ENCODE peak calls at places on chromosomes 16 and 17, in five cellular contexts. Z is stimulated activated naive CD4-positive, alpha-beta T cell; L is endothelial cell; P is lower leg skin; R is HEK293T. B is an unnamed sample.
A peak's percentile ranks its signal among the peaks of the same experiment; 100 is the strongest.

GRCh38 chr17:1541367-1541904 is 21.2 kb downstream of the PITPNA start:
- DNase-seq in P (no peak), L (no peak), R (no peak), Z (no peak), B (no peak)

GRCh38 chr17:75665981-75666380 is 973 bp downstream of the RECQL5 start:
- DNase-seq in P (no peak), R (no peak), L (no peak), Z (no peak), B (no peak)

GRCh38 chr16:22787456-22788189 is 26.3 kb upstream of the HS3ST2 start:
- DNase-seq in L (no peak), R (no peak), P (peak; percentile 22), Z (no peak), B (peak; percentile 15)

GRCh38 chr16:57723170-57723569 is 12.4 kb upstream of the KATNB1 start:
- DNase-seq in R (peak; percentile 42), Z (no peak), P (no peak), L (peak; percentile 56), B (no peak)

GRCh38 chr17:73729101-73729500 is 84.9 kb upstream of the SDK2 start:
- DNase-seq in P (no peak), Z (no peak), L (no peak), R (no peak), B (no peak)

GRCh38 chr17:60577147-60577925 is 22.7 kb upstream of the PPM1D start:
- DNase-seq in L (no peak), Z (peak; percentile 7), R (no peak), P (no peak), B (peak; percentile 76)

GRCh38 chr16:813204-813915 is 12.8 kb upstream of the GNG13 start:
- DNase-seq in L (peak; percentile 81), Z (peak; percentile 46), R (peak; percentile 81), P (no peak), B (peak; percentile 71)

GRCh38 chr17:77212081-77212832 is 71.5 kb downstream of the SEC14L1 start:
- DNase-seq in P (no peak), Z (no peak), L (no peak), R (no peak), B (no peak)

GRCh38 chr16:53068423-53068833 is 13.6 kb downstream of the CHD9 start:
- DNase-seq in R (no peak), Z (no peak), P (no peak), L (no peak), B (no peak)

GRCh38 chr16:12089492-12090161 is 113.1 kb downstream of the SNX29 start:
- DNase-seq in R (no peak), P (no peak), L (peak; percentile 27), Z (peak; percentile 56), B (no peak)

GRCh38 chr17:16975266-16975651 is 3.3 kb upstream of the TNFRSF13B start:
- DNase-seq in R (no peak), Z (no peak), P (no peak), L (no peak), B (no peak)

GRCh38 chr17:57092171-57092570 is 7.1 kb downstream of the AKAP1 start:
- DNase-seq in L (no peak), P (no peak), Z (no peak), R (no peak), B (peak; percentile 79)

GRCh38 chr17:39597372-39598046 is 10.2 kb downstream of the NEUROD2 start:
- DNase-seq in L (no peak), Z (no peak), P (no peak), R (no peak), B (no peak)

GRCh38 chr17:76611747-76612143 is 26.1 kb upstream of the ST6GALNAC2 start:
- DNase-seq in R (no peak), P (no peak), L (no peak), Z (no peak), B (no peak)

GRCh38 chr16:81077077-81077940 is at the start of gene C16orf46:
- DNase-seq in L (peak; percentile 98), Z (peak; percentile 100), R (peak; percentile 96), P (peak; percentile 97), B (peak; percentile 98)

GRCh38 chr17:80559688-80560290 is 15.2 kb downstream of the RPTOR start:
- DNase-seq in L (no peak), P (no peak), Z (no peak), R (no peak), B (peak; percentile 56)

GRCh38 chr17:34177642-34178041 is 77.4 kb upstream of the CCL2 start:
- DNase-seq in P (no peak), Z (no peak), L (no peak), R (no peak), B (peak; percentile 8)

GRCh38 chr17:40089085-40089895 is 11.1 kb downstream of the NR1D1 start:
- DNase-seq in R (no peak), L (no peak), Z (no peak), P (peak; percentile 20), B (no peak)

GRCh38 chr17:50146230-50146926 is 4.1 kb downstream of the PPP1R9B start:
- DNase-seq in P (no peak), Z (no peak), L (no peak), R (no peak), B (no peak)

GRCh38 chr17:14553847-14554246 is 253.0 kb downstream of the HS3ST3B1 start:
- DNase-seq in L (no peak), Z (no peak), P (no peak), R (no peak), B (no peak)

GRCh38 chr17:38329808-38330730 is 13.7 kb downstream of the GPR179 start:
- DNase-seq in Z (no peak), P (no peak), L (no peak), R (no peak), B (no peak)

GRCh38 chr16:87416826-87417471 is 24.8 kb downstream of the MAP1LC3B start:
- DNase-seq in L (no peak), R (no peak), Z (peak; percentile 30), P (no peak), B (peak; percentile 81)

GRCh38 chr16:48912360-48912759 is 302.4 kb upstream of the N4BP1 start:
- DNase-seq in Z (no peak), L (peak; percentile 10), P (no peak), R (no peak), B (no peak)

GRCh38 chr16:27969574-27969973 is 93.9 kb downstream of the GSG1L start:
- DNase-seq in R (no peak), P (no peak), L (no peak), Z (no peak), B (peak; percentile 19)

GRCh38 chr17:6555331-6556120 is 829 bp downstream of the PITPNM3 start:
- DNase-seq in P (no peak), R (no peak), Z (no peak), L (no peak), B (peak; percentile 63)

GRCh38 chr17:79997004-79997673 is 38.5 kb downstream of the TBC1D16 start:
- DNase-seq in R (no peak), P (no peak), Z (peak; percentile 88), L (no peak), B (no peak)

GRCh38 chr17:4256952-4257351 is 6.8 kb downstream of the ANKFY1 start:
- DNase-seq in L (no peak), P (no peak), Z (no peak), R (no peak), B (no peak)

GRCh38 chr17:77515227-77515626 is 374.5 kb downstream of the SEC14L1 start:
- DNase-seq in L (no peak), P (no peak), R (no peak), Z (no peak), B (no peak)

GRCh38 chr16:53100889-53101288 is 46.1 kb downstream of the CHD9 start:
- DNase-seq in P (no peak), L (no peak), Z (no peak), R (no peak), B (no peak)

GRCh38 chr16:4293822-4294457 is 21.1 kb upstream of the TFAP4 start:
- DNase-seq in P (no peak), L (peak; percentile 58), R (peak; percentile 67), Z (no peak), B (peak; percentile 93)

GRCh38 chr17:5557485-5557884 is 26.8 kb downstream of the NLRP1 start:
- DNase-seq in L (no peak), R (peak; percentile 2), P (no peak), Z (no peak), B (peak; percentile 37)

GRCh38 chr17:4505187-4505586 is 6.5 kb downstream of the SPNS2 start:
- DNase-seq in R (no peak), Z (no peak), L (no peak), P (no peak), B (no peak)

GRCh38 chr16:57865746-57866528 is 63.6 kb upstream of the KIFC3 start:
- DNase-seq in L (no peak), R (no peak), P (no peak), Z (no peak), B (no peak)

GRCh38 chr17:27552467-27552779 is 78.6 kb upstream of the LGALS9 start:
- DNase-seq in Z (no peak), P (no peak), R (no peak), L (no peak), B (peak; percentile 45)

GRCh38 chr16:52552643-52553042 is 5.7 kb upstream of the TOX3 start:
- DNase-seq in R (no peak), L (no peak), Z (no peak), P (no peak), B (no peak)

GRCh38 chr17:66941773-66942452 is 22.6 kb upstream of the CACNG4 start:
- DNase-seq in Z (no peak), R (no peak), L (no peak), P (no peak), B (no peak)

GRCh38 chr17:8176998-8177731 is 985 bp upstream of the TMEM107 start:
- DNase-seq in L (no peak), R (no peak), Z (no peak), P (no peak), B (no peak)

GRCh38 chr17:78798695-78799559 is 16.9 kb upstream of the CYTH1 start:
- DNase-seq in L (no peak), P (no peak), Z (peak; percentile 55), R (no peak), B (peak; percentile 46)

GRCh38 chr17:45307290-45308015 is 9.4 kb downstream of the MAP3K14 start:
- DNase-seq in L (no peak), R (no peak), Z (no peak), P (peak; percentile 63), B (peak; percentile 94)